ENCODE peak calls at places on chromosomes 11 and 22, in nine cellular contexts. F, L, K, S, R, M, E, C and X are unnamed samples.
A peak's percentile ranks its signal among the peaks of the same experiment; 100 is the strongest.

GRCh38 chr11:112296044-112296443 is 35.4 kb upstream of the PLET1 start:
- DNase-seq in F (no peak), L (no peak), K (no peak), S (no peak), R (no peak), M (no peak), E (no peak), C (no peak), X (no peak)

GRCh38 chr11:62217191-62217748 is 8.8 kb downstream of the SCGB2A1 start:
- DNase-seq in F (no peak), L (peak; percentile 27), K (peak; percentile 43), S (no peak), R (no peak), M (no peak), E (peak; percentile 26), C (no peak), X (peak; percentile 29)

GRCh38 chr11:103546236-103546635 is 437.0 kb downstream of the DYNC2H1 start:
- DNase-seq in F (no peak), L (no peak), K (no peak), S (no peak), R (no peak), M (no peak), E (peak; percentile 11), C (no peak), X (no peak)

GRCh38 chr11:129394709-129395108 is 19.1 kb downstream of the BARX2 start:
- DNase-seq in F (no peak), L (peak; percentile 90), K (no peak), S (no peak), R (no peak), M (no peak), E (no peak), C (no peak), X (no peak)

GRCh38 chr11:66388746-66389386 is 17.3 kb upstream of the SLC29A2 start:
- DNase-seq in F (no peak), L (peak; percentile 72), K (peak; percentile 78), S (peak; percentile 55), R (peak; percentile 37), M (peak; percentile 74), E (peak; percentile 42), C (no peak), X (peak; percentile 85)

GRCh38 chr22:38016182-38017078 is 32.1 kb upstream of the SOX10 start:
- DNase-seq in F (no peak), L (no peak), K (no peak), S (peak; percentile 39), R (no peak), M (no peak), E (no peak), C (no peak), X (no peak)

GRCh38 chr11:110972640-110973039 is 260.4 kb upstream of the ARHGAP20 start:
- DNase-seq in F (peak; percentile 26), L (no peak), K (no peak), S (no peak), R (no peak), M (no peak), E (no peak), C (no peak), X (peak; percentile 91)

GRCh38 chr11:131855320-131855719 is 484.9 kb downstream of the NTM start:
- DNase-seq in F (no peak), L (no peak), K (no peak), S (no peak), R (no peak), M (no peak), E (no peak), C (no peak), X (peak; percentile 64)

GRCh38 chr11:116123739-116124138 is 619.5 kb upstream of the CADM1 start:
- DNase-seq in F (no peak), L (no peak), K (no peak), S (no peak), R (no peak), M (no peak), E (no peak), C (no peak), X (no peak)

GRCh38 chr11:44030276-44030932 is 17.4 kb upstream of the ACCSL start:
- DNase-seq in F (no peak), L (no peak), K (no peak), S (no peak), R (no peak), M (no peak), E (no peak), C (no peak), X (peak; percentile 87)

GRCh38 chr11:6736495-6737121 is 35.2 kb downstream of the OR2AG2 start:
- DNase-seq in F (no peak), L (no peak), K (no peak), S (peak; percentile 48), R (no peak), M (no peak), E (no peak), C (no peak), X (no peak)

GRCh38 chr11:113553235-113553634 is 78.0 kb upstream of the DRD2 start:
- DNase-seq in F (no peak), L (no peak), K (peak; percentile 83), S (peak; percentile 91), R (no peak), M (no peak), E (no peak), C (no peak), X (no peak)

GRCh38 chr22:35219012-35219411 is 38.3 kb upstream of the HMGXB4 start:
- DNase-seq in F (no peak), L (no peak), K (peak; percentile 27), S (peak; percentile 15), R (no peak), M (no peak), E (no peak), C (no peak), X (peak; percentile 14)

GRCh38 chr11:99069831-99070444 is 49.2 kb downstream of the CNTN5 start:
- DNase-seq in F (no peak), L (peak; percentile 82), K (no peak), S (peak; percentile 56), R (no peak), M (no peak), E (peak; percentile 74), C (peak; percentile 32), X (peak; percentile 43)

GRCh38 chr22:25930083-25930482 is 188.1 kb downstream of the MYO18B start:
- DNase-seq in F (no peak), L (no peak), K (no peak), S (no peak), R (no peak), M (no peak), E (no peak), C (no peak), X (no peak)

GRCh38 chr11:31106963-31107576 is 262.5 kb downstream of the DCDC1 start:
- DNase-seq in F (peak; percentile 66), L (peak; percentile 69), K (peak; percentile 39), S (peak; percentile 1), R (no peak), M (peak; percentile 50), E (peak; percentile 41), C (no peak), X (peak; percentile 60)

GRCh38 chr11:1760351-1761109 is 3.2 kb downstream of the CTSD start:
- DNase-seq in F (peak; percentile 74), L (no peak), K (no peak), S (peak; percentile 55), R (no peak), M (no peak), E (no peak), C (peak; percentile 99), X (peak; percentile 25)

GRCh38 chr11:111978028-111978771 is 41.1 kb downstream of the DIXDC1 start:
- DNase-seq in F (no peak), L (no peak), K (no peak), S (no peak), R (no peak), M (no peak), E (no peak), C (no peak), X (peak; percentile 85)

GRCh38 chr11:87463486-87464102 is 425.9 kb downstream of the TMEM135 start:
- DNase-seq in F (no peak), L (peak; percentile 45), K (peak; percentile 63), S (no peak), R (no peak), M (no peak), E (peak; percentile 47), C (no peak), X (no peak)

GRCh38 chr22:48886604-48887393 is 940.9 kb downstream of the BRD1 start:
- DNase-seq in F (no peak), L (no peak), K (peak; percentile 29), S (no peak), R (no peak), M (no peak), E (peak; percentile 87), C (peak; percentile 65), X (no peak)

GRCh38 chr11:37967635-37968034 is 1369.6 kb upstream of the RAG2 start:
- DNase-seq in F (no peak), L (no peak), K (no peak), S (no peak), R (no peak), M (no peak), E (no peak), C (no peak), X (no peak)

GRCh38 chr22:32842486-32842885 is 41.0 kb downstream of the TIMP3 start:
- DNase-seq in F (no peak), L (no peak), K (peak; percentile 45), S (no peak), R (no peak), M (no peak), E (no peak), C (no peak), X (no peak)

GRCh38 chr11:130383363-130384168 is 44.8 kb downstream of the ADAMTS8 start:
- DNase-seq in F (no peak), L (no peak), K (peak; percentile 94), S (no peak), R (no peak), M (no peak), E (no peak), C (no peak), X (peak; percentile 80)

GRCh38 chr11:14821031-14821430 is 71.0 kb downstream of the CYP2R1 start:
- DNase-seq in F (no peak), L (no peak), K (no peak), S (no peak), R (no peak), M (no peak), E (no peak), C (no peak), X (no peak)

GRCh38 chr11:81673001-81673400 is 1060.7 kb downstream of the FAM181B start:
- DNase-seq in F (no peak), L (no peak), K (no peak), S (peak; percentile 7), R (no peak), M (no peak), E (no peak), C (no peak), X (peak; percentile 22)

GRCh38 chr11:18720086-18720810 is 5.7 kb downstream of the IGSF22 start:
- DNase-seq in F (no peak), L (no peak), K (no peak), S (peak; percentile 47), R (no peak), M (no peak), E (no peak), C (no peak), X (no peak)

GRCh38 chr22:17590586-17590985 is 27.3 kb downstream of the SLC25A18 start:
- DNase-seq in F (no peak), L (no peak), K (no peak), S (no peak), R (no peak), M (no peak), E (no peak), C (peak; percentile 52), X (no peak)